ENCODE peak calls at places on chromosome 1, in ten cellular contexts. D is LoVo; U is lower leg skin; I is A549; K is non-pigmented ciliary epithelial cell; P is dorsolateral prefrontal cortex; L is activated gamma-delta T cell treated with Interleukin-2 at 50 U/mL for 16 hours; M is activated CD8-positive, alpha-beta memory T cell treated with anti-CD3 and anti-CD28 coated beads for 1 hour; R is amniotic stem cell; Y is Karpas-422. X is an unnamed sample.

GRCh38 chr1:114610546-114611245 is 29.3 kb upstream of the BCAS2 start:
- DNase-seq in D (peak), U (no peak), I (peak), K (peak), P (no peak), L (no peak), M (no peak), R (no peak), Y (no peak), X (no peak)

GRCh38 chr1:230641900-230642262 is 400 bp upstream of the COG2 start:
- DNase-seq in D (no peak), U (peak), I (no peak), K (no peak), P (no peak), L (peak), M (no peak), R (no peak), Y (no peak), X (peak)

GRCh38 chr1:3836421-3836820 is 20.6 kb downstream of the CEP104 start:
- DNase-seq in D (no peak), U (no peak), I (no peak), K (no peak), P (no peak), L (no peak), M (no peak), R (no peak), Y (no peak), X (no peak)

GRCh38 chr1:153683853-153684252 is 5.4 kb downstream of the NPR1 start:
- DNase-seq in D (no peak), U (no peak), I (peak), K (no peak), P (no peak), L (no peak), M (no peak), R (no peak), Y (no peak), X (no peak)

GRCh38 chr1:18630511-18631495 is at the start of gene PAX7:
- DNase-seq in D (no peak), U (no peak), I (peak), K (no peak), P (no peak), L (no peak), M (no peak), R (no peak), Y (no peak), X (peak)

GRCh38 chr1:247857069-247857985 is at the start of gene TRIM58:
- DNase-seq in D (peak), U (peak), I (no peak), K (no peak), P (no peak), L (peak), M (no peak), R (no peak), Y (no peak), X (peak)

GRCh38 chr1:30321996-30322858 is 401.2 kb downstream of the MATN1 start:
- DNase-seq in D (no peak), U (peak), I (no peak), K (no peak), P (no peak), L (no peak), M (no peak), R (no peak), Y (no peak), X (no peak)

GRCh38 chr1:243718893-243719292 is 131.2 kb downstream of the AKT3 start:
- DNase-seq in D (no peak), U (no peak), I (no peak), K (peak), P (no peak), L (no peak), M (no peak), R (no peak), Y (no peak), X (no peak)

GRCh38 chr1:220521755-220522154 is 6.2 kb upstream of the MARK1 start:
- DNase-seq in D (peak), U (no peak), I (no peak), K (no peak), P (no peak), L (no peak), M (no peak), R (no peak), Y (no peak), X (no peak)